ENCODE peak calls at places on chromosomes 7 and 10, in six cellular contexts. I, V, W, G, H and S are unnamed samples.

GRCh38 chr10:114477285-114477684 is 73.0 kb upstream of the AFAP1L2 start:
- ATAC-seq in V (no peak), G (no peak), H (no peak), I (peak), W (no peak), S (no peak)

GRCh38 chr7:123768493-123768892 is 19.7 kb upstream of the WASL start:
- ATAC-seq in W (no peak), H (no peak), I (no peak), V (no peak), G (no peak), S (no peak)

GRCh38 chr7:173120-173918 is 19.1 kb upstream of the FAM20C start:
- ATAC-seq in G (no peak), W (no peak), I (peak), V (no peak), H (no peak), S (no peak)

GRCh38 chr7:154231732-154232131 is 179.5 kb downstream of the DPP6 start:
- ATAC-seq in V (no peak), I (no peak), H (no peak), G (no peak), W (no peak), S (no peak)

GRCh38 chr7:33716581-33717477 is 188.5 kb upstream of the BMPER start:
- ATAC-seq in V (no peak), I (no peak), W (peak), G (peak), H (no peak), S (no peak)

GRCh38 chr10:99870051-99870730 is 87.8 kb downstream of the ABCC2 start:
- ATAC-seq in W (no peak), G (peak), H (peak), I (no peak), V (peak), S (peak)

GRCh38 chr10:11447571-11447970 is 163.9 kb downstream of the USP6NL start:
- ATAC-seq in G (no peak), V (no peak), I (no peak), H (no peak), W (no peak), S (no peak)

GRCh38 chr10:60662917-60663614 is 115.2 kb upstream of the CDK1 start:
- ATAC-seq in H (peak), W (no peak), V (no peak), G (peak), I (no peak), S (peak)

GRCh38 chr10:2121944-2122343 is 384.6 kb upstream of the ADARB2 start:
- ATAC-seq in W (no peak), H (no peak), I (peak), G (no peak), V (no peak), S (no peak)

GRCh38 chr10:111075577-111076185 is 1.1 kb upstream of the ADRA2A start:
- ATAC-seq in W (no peak), I (no peak), V (no peak), G (peak), H (no peak), S (no peak)

GRCh38 chr7:7817748-7818147 is 99.3 kb upstream of the RPA3 start:
- ATAC-seq in H (no peak), W (no peak), I (no peak), V (no peak), G (no peak), S (no peak)